ENCODE peak calls at places on chromosomes 12 and 14, in five cellular contexts. One of them, this sample, is unnamed.
A peak's percentile ranks its signal among the peaks of the same experiment; 100 is the strongest.

GRCh38 chr12:46065412-46066166 is 75.2 kb upstream of the SCAF11 start:
- DNase-seq in NCI-H1436: no peak
- DNase-seq in progenitor cell of endocrine pancreas: no peak
- DNase-seq in myocyte: no peak
- DNase-seq in CD8-positive, alpha-beta T cell: no peak
- DNase-seq in this sample: no peak

GRCh38 chr12:89707623-89707991 is 1.0 kb downstream of the ATP2B1 start:
- DNase-seq in progenitor cell of endocrine pancreas: peak; percentile 24
- DNase-seq in NCI-H1436: no peak
- DNase-seq in CD8-positive, alpha-beta T cell: no peak
- DNase-seq in myocyte: peak; percentile 47
- DNase-seq in this sample: peak; percentile 8

GRCh38 chr12:92511776-92512175 is 191.0 kb upstream of the PLEKHG7 start:
- DNase-seq in CD8-positive, alpha-beta T cell: no peak
- DNase-seq in myocyte: no peak
- DNase-seq in progenitor cell of endocrine pancreas: no peak
- DNase-seq in NCI-H1436: no peak
- DNase-seq in this sample: no peak

GRCh38 chr12:130463259-130463658 is 125.6 kb downstream of the PIWIL1 start:
- DNase-seq in progenitor cell of endocrine pancreas: no peak
- DNase-seq in myocyte: no peak
- DNase-seq in NCI-H1436: no peak
- DNase-seq in CD8-positive, alpha-beta T cell: no peak
- DNase-seq in this sample: no peak

GRCh38 chr14:58479975-58480374 is 52.5 kb downstream of the KIAA0586 start:
- DNase-seq in myocyte: no peak
- DNase-seq in progenitor cell of endocrine pancreas: no peak
- DNase-seq in CD8-positive, alpha-beta T cell: no peak
- DNase-seq in NCI-H1436: no peak
- DNase-seq in this sample: no peak

GRCh38 chr14:65132855-65133254 is 30.5 kb upstream of the MAX start:
- DNase-seq in progenitor cell of endocrine pancreas: no peak
- DNase-seq in myocyte: no peak
- DNase-seq in NCI-H1436: no peak
- DNase-seq in CD8-positive, alpha-beta T cell: no peak
- DNase-seq in this sample: no peak

GRCh38 chr12:18259906-18260682 is 1.2 kb upstream of the PIK3C2G start:
- DNase-seq in NCI-H1436: no peak
- DNase-seq in myocyte: no peak
- DNase-seq in CD8-positive, alpha-beta T cell: no peak
- DNase-seq in progenitor cell of endocrine pancreas: no peak
- DNase-seq in this sample: no peak

GRCh38 chr12:109645708-109646107 is 67.9 kb upstream of the FAM222A start:
- DNase-seq in NCI-H1436: no peak
- DNase-seq in CD8-positive, alpha-beta T cell: no peak
- DNase-seq in myocyte: no peak
- DNase-seq in progenitor cell of endocrine pancreas: no peak
- DNase-seq in this sample: no peak

GRCh38 chr12:62581288-62582064 is 114.8 kb downstream of the MON2 start:
- DNase-seq in CD8-positive, alpha-beta T cell: no peak
- DNase-seq in progenitor cell of endocrine pancreas: no peak
- DNase-seq in NCI-H1436: peak; percentile 29
- DNase-seq in myocyte: peak; percentile 64
- DNase-seq in this sample: no peak

GRCh38 chr12:89707992-89708792 is 446 bp downstream of the ATP2B1 start:
- DNase-seq in progenitor cell of endocrine pancreas: peak; percentile 21
- DNase-seq in myocyte: no peak
- DNase-seq in CD8-positive, alpha-beta T cell: peak; percentile 15
- DNase-seq in NCI-H1436: no peak
- DNase-seq in this sample: peak; percentile 31

GRCh38 chr12:89706551-89707348 is 1.9 kb downstream of the ATP2B1 start:
- DNase-seq in CD8-positive, alpha-beta T cell: no peak
- DNase-seq in NCI-H1436: no peak
- DNase-seq in myocyte: peak; percentile 83
- DNase-seq in progenitor cell of endocrine pancreas: no peak
- DNase-seq in this sample: no peak

GRCh38 chr12:106954462-106955376 is 988 bp upstream of the TMEM263 start:
- DNase-seq in NCI-H1436: no peak
- DNase-seq in CD8-positive, alpha-beta T cell: no peak
- DNase-seq in myocyte: peak; percentile 39
- DNase-seq in progenitor cell of endocrine pancreas: peak; percentile 11
- DNase-seq in this sample: peak; percentile 9

GRCh38 chr12:88052686-88053085 is 23.5 kb upstream of the C12orf50 start:
- DNase-seq in CD8-positive, alpha-beta T cell: no peak
- DNase-seq in progenitor cell of endocrine pancreas: no peak
- DNase-seq in myocyte: peak; percentile 47
- DNase-seq in NCI-H1436: peak; percentile 7
- DNase-seq in this sample: no peak

GRCh38 chr14:68308695-68309094 is 484.2 kb downstream of the ZFP36L1 start:
- DNase-seq in myocyte: no peak
- DNase-seq in NCI-H1436: no peak
- DNase-seq in progenitor cell of endocrine pancreas: no peak
- DNase-seq in CD8-positive, alpha-beta T cell: no peak
- DNase-seq in this sample: no peak

GRCh38 chr12:52539024-52539820 is 13.7 kb downstream of the KRT71 start:
- DNase-seq in CD8-positive, alpha-beta T cell: no peak
- DNase-seq in NCI-H1436: no peak
- DNase-seq in myocyte: peak; percentile 48
- DNase-seq in progenitor cell of endocrine pancreas: no peak
- DNase-seq in this sample: no peak

GRCh38 chr12:131682511-131682895 is 28.4 kb upstream of the SFSWAP start:
- DNase-seq in CD8-positive, alpha-beta T cell: no peak
- DNase-seq in progenitor cell of endocrine pancreas: no peak
- DNase-seq in NCI-H1436: no peak
- DNase-seq in myocyte: no peak
- DNase-seq in this sample: peak; percentile 23

GRCh38 chr14:62097072-62097471 is 334.9 kb downstream of the SNAPC1 start:
- DNase-seq in NCI-H1436: no peak
- DNase-seq in CD8-positive, alpha-beta T cell: no peak
- DNase-seq in myocyte: no peak
- DNase-seq in progenitor cell of endocrine pancreas: no peak
- DNase-seq in this sample: no peak

GRCh38 chr14:74825008-74825407 is 50.9 kb downstream of the PROX2 start:
- DNase-seq in myocyte: no peak
- DNase-seq in NCI-H1436: no peak
- DNase-seq in progenitor cell of endocrine pancreas: no peak
- DNase-seq in CD8-positive, alpha-beta T cell: no peak
- DNase-seq in this sample: no peak

GRCh38 chr12:31756977-31757420 is 28.2 kb upstream of the AMN1 start:
- DNase-seq in progenitor cell of endocrine pancreas: no peak
- DNase-seq in CD8-positive, alpha-beta T cell: no peak
- DNase-seq in myocyte: no peak
- DNase-seq in NCI-H1436: no peak
- DNase-seq in this sample: no peak

GRCh38 chr12:29516431-29516875 is 19.0 kb upstream of the OVCH1 start:
- DNase-seq in myocyte: peak; percentile 36
- DNase-seq in CD8-positive, alpha-beta T cell: no peak
- DNase-seq in NCI-H1436: no peak
- DNase-seq in progenitor cell of endocrine pancreas: no peak
- DNase-seq in this sample: no peak

GRCh38 chr12:32519047-32519446 is 119.7 kb downstream of the FGD4 start:
- DNase-seq in progenitor cell of endocrine pancreas: no peak
- DNase-seq in myocyte: no peak
- DNase-seq in CD8-positive, alpha-beta T cell: no peak
- DNase-seq in NCI-H1436: no peak
- DNase-seq in this sample: no peak

GRCh38 chr12:109539508-109539907 is 33.8 kb downstream of the MMAB start:
- DNase-seq in myocyte: no peak
- DNase-seq in progenitor cell of endocrine pancreas: no peak
- DNase-seq in NCI-H1436: no peak
- DNase-seq in CD8-positive, alpha-beta T cell: no peak
- DNase-seq in this sample: no peak

GRCh38 chr12:7373226-7373625 is 69.4 kb downstream of the ACSM4 start:
- DNase-seq in myocyte: peak; percentile 87
- DNase-seq in NCI-H1436: no peak
- DNase-seq in CD8-positive, alpha-beta T cell: no peak
- DNase-seq in progenitor cell of endocrine pancreas: no peak
- DNase-seq in this sample: no peak

GRCh38 chr12:126781593-126781992 is 1485.4 kb upstream of the TMEM132C start:
- DNase-seq in NCI-H1436: no peak
- DNase-seq in myocyte: no peak
- DNase-seq in progenitor cell of endocrine pancreas: no peak
- DNase-seq in CD8-positive, alpha-beta T cell: no peak
- DNase-seq in this sample: no peak

GRCh38 chr14:63180017-63180416 is 24.2 kb upstream of the RHOJ start:
- DNase-seq in progenitor cell of endocrine pancreas: no peak
- DNase-seq in NCI-H1436: no peak
- DNase-seq in myocyte: no peak
- DNase-seq in CD8-positive, alpha-beta T cell: no peak
- DNase-seq in this sample: no peak

GRCh38 chr14:69263364-69263763 is 3.4 kb downstream of the GALNT16 start:
- DNase-seq in progenitor cell of endocrine pancreas: no peak
- DNase-seq in CD8-positive, alpha-beta T cell: no peak
- DNase-seq in myocyte: peak; percentile 97
- DNase-seq in NCI-H1436: peak; percentile 52
- DNase-seq in this sample: no peak

GRCh38 chr12:43847427-43847826 is 11.5 kb downstream of the TMEM117 start:
- DNase-seq in NCI-H1436: no peak
- DNase-seq in progenitor cell of endocrine pancreas: no peak
- DNase-seq in CD8-positive, alpha-beta T cell: no peak
- DNase-seq in myocyte: peak; percentile 42
- DNase-seq in this sample: no peak

GRCh38 chr12:96766232-96766631 is 140.8 kb upstream of the NEDD1 start:
- DNase-seq in myocyte: no peak
- DNase-seq in progenitor cell of endocrine pancreas: no peak
- DNase-seq in NCI-H1436: no peak
- DNase-seq in CD8-positive, alpha-beta T cell: no peak
- DNase-seq in this sample: no peak

GRCh38 chr12:25694072-25694471 is 141.0 kb upstream of the LMNTD1 start:
- DNase-seq in myocyte: peak; percentile 46
- DNase-seq in CD8-positive, alpha-beta T cell: no peak
- DNase-seq in progenitor cell of endocrine pancreas: no peak
- DNase-seq in NCI-H1436: no peak
- DNase-seq in this sample: no peak

This sample was measured in effector CD4-positive, alpha-beta T cell.